ENCODE peak calls at places on chromosomes 2 and 18, in six cellular contexts. One of them, this sample, is unnamed.

GRCh38 chr2:30217644-30218361 is 13.5 kb upstream of the LBH start:
- DNase-seq in heart right ventricle: peak
- DNase-seq in body of pancreas: peak
- DNase-seq in GM23248: no peak
- DNase-seq in HCT116: peak
- DNase-seq in right cardiac atrium: peak
- DNase-seq in this sample: no peak

GRCh38 chr18:67731853-67732252 is 215.3 kb upstream of the DSEL start:
- DNase-seq in GM23248: peak
- DNase-seq in right cardiac atrium: no peak
- DNase-seq in body of pancreas: no peak
- DNase-seq in HCT116: no peak
- DNase-seq in heart right ventricle: no peak
- DNase-seq in this sample: no peak

GRCh38 chr2:218858671-218859555 is 692 bp upstream of the WNT6 start:
- DNase-seq in body of pancreas: no peak
- DNase-seq in right cardiac atrium: no peak
- DNase-seq in heart right ventricle: no peak
- DNase-seq in GM23248: no peak
- DNase-seq in HCT116: no peak
- DNase-seq in this sample: no peak

GRCh38 chr2:68936889-68937288 is 15.8 kb downstream of the GKN2 start:
- DNase-seq in GM23248: peak
- DNase-seq in right cardiac atrium: no peak
- DNase-seq in body of pancreas: no peak
- DNase-seq in HCT116: no peak
- DNase-seq in heart right ventricle: no peak
- DNase-seq in this sample: no peak

GRCh38 chr2:54471221-54471711 is 15.1 kb downstream of the SPTBN1 start:
- DNase-seq in right cardiac atrium: no peak
- DNase-seq in GM23248: peak
- DNase-seq in heart right ventricle: peak
- DNase-seq in HCT116: no peak
- DNase-seq in body of pancreas: no peak
- DNase-seq in this sample: no peak

GRCh38 chr18:74625157-74625556 is 27.5 kb downstream of the ZNF407 start:
- DNase-seq in right cardiac atrium: no peak
- DNase-seq in heart right ventricle: no peak
- DNase-seq in body of pancreas: no peak
- DNase-seq in HCT116: no peak
- DNase-seq in GM23248: peak
- DNase-seq in this sample: no peak

GRCh38 chr18:40868110-40868858 is 1086.8 kb upstream of the PIK3C3 start:
- DNase-seq in right cardiac atrium: no peak
- DNase-seq in HCT116: no peak
- DNase-seq in heart right ventricle: no peak
- DNase-seq in GM23248: peak
- DNase-seq in body of pancreas: no peak
- DNase-seq in this sample: peak

GRCh38 chr18:31581498-31582197 is 10.0 kb upstream of the TTR start:
- DNase-seq in heart right ventricle: no peak
- DNase-seq in right cardiac atrium: no peak
- DNase-seq in body of pancreas: no peak
- DNase-seq in GM23248: peak
- DNase-seq in HCT116: no peak
- DNase-seq in this sample: no peak

GRCh38 chr18:62556397-62556796 is 33.6 kb downstream of the ZCCHC2 start:
- DNase-seq in right cardiac atrium: no peak
- DNase-seq in body of pancreas: no peak
- DNase-seq in GM23248: no peak
- DNase-seq in HCT116: no peak
- DNase-seq in heart right ventricle: no peak
- DNase-seq in this sample: no peak

GRCh38 chr2:159445307-159445706 is 158.8 kb upstream of the WDSUB1 start:
- DNase-seq in heart right ventricle: no peak
- DNase-seq in right cardiac atrium: no peak
- DNase-seq in body of pancreas: no peak
- DNase-seq in GM23248: no peak
- DNase-seq in HCT116: no peak
- DNase-seq in this sample: no peak

GRCh38 chr2:43539991-43540860 is 55.6 kb downstream of the THADA start:
- DNase-seq in right cardiac atrium: peak
- DNase-seq in HCT116: no peak
- DNase-seq in body of pancreas: peak
- DNase-seq in heart right ventricle: peak
- DNase-seq in GM23248: peak
- DNase-seq in this sample: no peak

GRCh38 chr18:22057908-22058527 is 111.4 kb upstream of the GATA6 start:
- DNase-seq in GM23248: peak
- DNase-seq in body of pancreas: peak
- DNase-seq in right cardiac atrium: no peak
- DNase-seq in heart right ventricle: no peak
- DNase-seq in HCT116: no peak
- DNase-seq in this sample: no peak

GRCh38 chr2:24158131-24158530 is 16.7 kb upstream of the FAM228A start:
- DNase-seq in body of pancreas: no peak
- DNase-seq in HCT116: no peak
- DNase-seq in GM23248: no peak
- DNase-seq in right cardiac atrium: no peak
- DNase-seq in heart right ventricle: no peak
- DNase-seq in this sample: no peak

GRCh38 chr2:64751286-64752260 is 97.9 kb upstream of the SERTAD2 start:
- DNase-seq in right cardiac atrium: no peak
- DNase-seq in GM23248: peak
- DNase-seq in heart right ventricle: no peak
- DNase-seq in body of pancreas: peak
- DNase-seq in HCT116: peak
- DNase-seq in this sample: no peak

GRCh38 chr2:1704606-1705556 is 39.4 kb downstream of the PXDN start:
- DNase-seq in body of pancreas: no peak
- DNase-seq in HCT116: no peak
- DNase-seq in right cardiac atrium: no peak
- DNase-seq in heart right ventricle: peak
- DNase-seq in GM23248: peak
- DNase-seq in this sample: peak

GRCh38 chr18:29711931-29712330 is 1330.6 kb downstream of the DSC3 start:
- DNase-seq in heart right ventricle: no peak
- DNase-seq in right cardiac atrium: no peak
- DNase-seq in GM23248: no peak
- DNase-seq in body of pancreas: no peak
- DNase-seq in HCT116: no peak
- DNase-seq in this sample: no peak

GRCh38 chr2:45884126-45884525 is 232.7 kb downstream of the PRKCE start:
- DNase-seq in HCT116: no peak
- DNase-seq in heart right ventricle: no peak
- DNase-seq in body of pancreas: no peak
- DNase-seq in right cardiac atrium: no peak
- DNase-seq in GM23248: no peak
- DNase-seq in this sample: no peak

GRCh38 chr2:120210234-120210781 is 12.9 kb downstream of the TMEM185B start:
- DNase-seq in HCT116: no peak
- DNase-seq in heart right ventricle: no peak
- DNase-seq in body of pancreas: no peak
- DNase-seq in GM23248: no peak
- DNase-seq in right cardiac atrium: no peak
- DNase-seq in this sample: no peak

GRCh38 chr2:63662028-63662804 is 73.5 kb downstream of the MDH1 start:
- DNase-seq in right cardiac atrium: no peak
- DNase-seq in heart right ventricle: no peak
- DNase-seq in body of pancreas: no peak
- DNase-seq in GM23248: peak
- DNase-seq in HCT116: no peak
- DNase-seq in this sample: no peak

GRCh38 chr2:240567872-240568677 is at the start of gene RNPEPL1:
- DNase-seq in right cardiac atrium: peak
- DNase-seq in GM23248: peak
- DNase-seq in HCT116: no peak
- DNase-seq in heart right ventricle: peak
- DNase-seq in body of pancreas: peak
- DNase-seq in this sample: no peak

GRCh38 chr18:41828137-41828536 is 126.9 kb upstream of the PIK3C3 start:
- DNase-seq in right cardiac atrium: no peak
- DNase-seq in HCT116: no peak
- DNase-seq in GM23248: no peak
- DNase-seq in body of pancreas: no peak
- DNase-seq in heart right ventricle: no peak
- DNase-seq in this sample: no peak

GRCh38 chr2:148917431-148917830 is 42.4 kb downstream of the KIF5C start:
- DNase-seq in right cardiac atrium: no peak
- DNase-seq in GM23248: no peak
- DNase-seq in heart right ventricle: no peak
- DNase-seq in HCT116: no peak
- DNase-seq in body of pancreas: no peak
- DNase-seq in this sample: no peak

GRCh38 chr2:168454737-168455691 is 1.1 kb upstream of the CERS6 start:
- DNase-seq in GM23248: no peak
- DNase-seq in right cardiac atrium: no peak
- DNase-seq in HCT116: no peak
- DNase-seq in body of pancreas: no peak
- DNase-seq in heart right ventricle: no peak
- DNase-seq in this sample: no peak

GRCh38 chr2:190837417-190837816 is 43.2 kb upstream of the GLS start:
- DNase-seq in HCT116: peak
- DNase-seq in body of pancreas: no peak
- DNase-seq in GM23248: peak
- DNase-seq in heart right ventricle: no peak
- DNase-seq in right cardiac atrium: no peak
- DNase-seq in this sample: peak

GRCh38 chr2:124131271-124131670 is 106.2 kb downstream of the CNTNAP5 start:
- DNase-seq in heart right ventricle: no peak
- DNase-seq in right cardiac atrium: no peak
- DNase-seq in HCT116: no peak
- DNase-seq in GM23248: no peak
- DNase-seq in body of pancreas: no peak
- DNase-seq in this sample: no peak

GRCh38 chr2:160608525-160609085 is 115.0 kb upstream of the RBMS1 start:
- DNase-seq in heart right ventricle: no peak
- DNase-seq in body of pancreas: no peak
- DNase-seq in right cardiac atrium: no peak
- DNase-seq in GM23248: no peak
- DNase-seq in HCT116: no peak
- DNase-seq in this sample: no peak
- H3K4me3 ChIP-seq in heart right ventricle: no peak
- H3K4me3 ChIP-seq in body of pancreas: no peak
- H3K4me3 ChIP-seq in right cardiac atrium: no peak
- H3K4me3 ChIP-seq in GM23248: no peak
- H3K4me3 ChIP-seq in HCT116: no peak
- H3K4me3 ChIP-seq in this sample: no peak

DNA sequence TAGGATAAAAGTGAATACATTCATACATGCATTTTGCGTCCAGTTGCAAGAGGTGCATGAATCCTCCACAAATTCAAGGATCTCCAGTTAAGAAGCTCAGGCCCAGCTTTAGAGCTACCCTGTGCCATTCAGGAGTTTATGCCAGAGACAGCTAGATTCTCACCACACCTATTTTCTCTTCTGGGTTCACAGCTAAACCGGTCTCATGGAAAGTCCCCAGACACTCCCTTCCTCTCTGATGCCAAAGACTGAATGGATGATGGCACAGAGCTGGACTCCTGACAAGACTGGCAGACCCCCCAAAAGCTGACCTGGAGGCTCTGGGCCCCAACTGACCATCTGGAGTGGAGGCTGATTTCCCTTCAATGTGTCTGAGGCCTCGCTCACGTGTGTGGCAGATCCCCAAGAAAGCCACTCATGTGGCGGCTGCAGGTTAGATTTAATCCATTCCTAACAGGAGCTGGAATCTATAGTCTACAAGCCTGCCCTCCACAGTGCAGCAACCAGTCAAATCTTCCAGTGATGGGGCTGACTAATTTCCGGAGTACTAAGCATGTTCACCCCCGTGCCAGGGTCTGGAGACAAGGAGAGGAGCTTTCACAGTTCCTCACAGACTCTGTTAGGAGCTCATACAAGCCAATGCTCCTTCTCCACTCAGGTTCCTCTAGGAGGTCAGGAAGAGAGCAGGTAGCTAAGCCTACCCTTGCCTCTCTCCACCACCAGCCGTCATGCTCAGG is 257.1 kb downstream of the BCL11A start:
- DNase-seq in heart right ventricle: no peak
- DNase-seq in right cardiac atrium: no peak
- DNase-seq in body of pancreas: no peak
- DNase-seq in GM23248: no peak
- DNase-seq in HCT116: no peak
- DNase-seq in this sample: no peak
- H3K27ac ChIP-seq in heart right ventricle: no peak
- H3K27ac ChIP-seq in right cardiac atrium: no peak
- H3K27ac ChIP-seq in body of pancreas: no peak
- H3K27ac ChIP-seq in GM23248: no peak
- H3K27ac ChIP-seq in HCT116: no peak
- H3K27ac ChIP-seq in this sample: no peak

GRCh38 chr2:176174850-176175728 is 13.4 kb upstream of the HOXD1 start:
- DNase-seq in heart right ventricle: no peak
- DNase-seq in GM23248: no peak
- DNase-seq in HCT116: no peak
- DNase-seq in right cardiac atrium: no peak
- DNase-seq in body of pancreas: no peak
- DNase-seq in this sample: no peak

GRCh38 chr2:176172748-176173586 is 15.5 kb upstream of the HOXD1 start:
- DNase-seq in HCT116: no peak
- DNase-seq in right cardiac atrium: no peak
- DNase-seq in body of pancreas: no peak
- DNase-seq in heart right ventricle: no peak
- DNase-seq in GM23248: no peak
- DNase-seq in this sample: no peak

GRCh38 chr2:176175729-176176074 is 12.8 kb upstream of the HOXD1 start:
- DNase-seq in GM23248: no peak
- DNase-seq in body of pancreas: no peak
- DNase-seq in HCT116: no peak
- DNase-seq in right cardiac atrium: no peak
- DNase-seq in heart right ventricle: no peak
- DNase-seq in this sample: no peak

GRCh38 chr2:176173679-176174381 is 14.6 kb upstream of the HOXD1 start:
- DNase-seq in right cardiac atrium: no peak
- DNase-seq in GM23248: no peak
- DNase-seq in body of pancreas: no peak
- DNase-seq in heart right ventricle: no peak
- DNase-seq in HCT116: no peak
- DNase-seq in this sample: no peak

DNA sequence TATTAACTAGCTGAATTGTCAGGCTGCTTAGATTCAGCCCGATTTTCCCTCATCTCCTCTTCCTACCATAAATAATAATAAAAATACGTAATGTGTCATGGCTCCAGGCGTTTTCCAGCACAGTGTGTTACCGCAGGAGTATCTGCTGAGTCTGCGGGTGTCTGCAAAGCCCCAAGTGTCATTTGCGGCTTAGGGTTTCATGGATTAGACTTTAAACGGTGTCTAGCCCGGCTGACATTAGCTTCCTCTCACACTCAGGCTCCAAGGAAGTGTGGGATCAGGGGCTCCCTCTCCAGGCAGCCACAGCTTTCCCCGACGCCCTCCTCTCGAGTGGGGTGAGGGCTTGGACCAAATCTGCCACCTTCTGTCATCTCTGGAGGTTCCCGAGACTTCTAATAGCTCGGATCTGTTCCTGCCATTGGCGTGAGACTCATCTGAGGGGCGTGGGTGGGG is 14.1 kb upstream of the HOXD1 start:
- DNase-seq in HCT116: no peak
- DNase-seq in GM23248: no peak
- DNase-seq in body of pancreas: no peak
- DNase-seq in heart right ventricle: no peak
- DNase-seq in right cardiac atrium: no peak
- DNase-seq in this sample: no peak
- H3K4me3 ChIP-seq in HCT116: no peak
- H3K4me3 ChIP-seq in GM23248: no peak
- H3K4me3 ChIP-seq in body of pancreas: no peak
- H3K4me3 ChIP-seq in heart right ventricle: no peak
- H3K4me3 ChIP-seq in right cardiac atrium: no peak
- H3K4me3 ChIP-seq in this sample: no peak

GRCh38 chr2:197008229-197008628 is 81.7 kb upstream of the PGAP1 start:
- DNase-seq in body of pancreas: no peak
- DNase-seq in heart right ventricle: no peak
- DNase-seq in GM23248: peak
- DNase-seq in HCT116: no peak
- DNase-seq in right cardiac atrium: no peak
- DNase-seq in this sample: peak
- H3K27ac ChIP-seq in body of pancreas: no peak
- H3K27ac ChIP-seq in heart right ventricle: no peak
- H3K27ac ChIP-seq in GM23248: peak
- H3K27ac ChIP-seq in HCT116: no peak
- H3K27ac ChIP-seq in right cardiac atrium: no peak
- H3K27ac ChIP-seq in this sample: no peak